ENCODE peak calls at places on chromosomes 13 and 19, in ten cellular contexts. N is body of pancreas, O is A549, F is neural progenitor cell, Y is aorta, D is ovary, G is neuronal stem cell, S is stomach, C is left lung, E is left ventricle myocardium inferior. V is an unnamed sample. For H3K4me1, the result is how much of the 10 kb centered on the place peaks cover.

GRCh38 chr19:28882818-28883217 is 330.1 kb downstream of the UQCRFS1 start:
- DNase-seq in N (no peak), O (no peak), F (peak), Y (no peak), D (no peak), G (no peak), S (no peak), C (no peak), E (no peak), V (no peak)

GRCh38 chr19:1904385-1905070 is 671 bp upstream of the ADAT3 start:
- DNase-seq in N (peak), O (no peak), F (peak), Y (peak), D (no peak), G (peak), S (peak), C (no peak), E (no peak), V (no peak)

GRCh38 chr13:63393112-63393511 is 1977.5 kb upstream of the PCDH20 start:
- DNase-seq in N (no peak), O (peak), F (no peak), Y (no peak), D (no peak), G (no peak), S (no peak), C (no peak), E (no peak), V (no peak)

GRCh38 chr13:62747152-62747551 is 1331.5 kb upstream of the PCDH20 start:
- DNase-seq in N (no peak), O (no peak), F (no peak), Y (no peak), D (no peak), G (no peak), S (no peak), C (no peak), E (no peak), V (no peak)

GRCh38 chr19:36051637-36052036 is 2.4 kb downstream of the THAP8 start:
- DNase-seq in N (no peak), O (no peak), F (no peak), Y (no peak), D (no peak), G (no peak), S (no peak), C (no peak), E (no peak), V (no peak)

GRCh38 chr19:45404557-45405434 is at the start of gene PPP1R13L:
- DNase-seq in N (peak), O (peak), F (peak), Y (peak), D (peak), G (no peak), S (peak), C (peak), E (peak), V (peak)

GRCh38 chr19:3692141-3693029 is 7.9 kb downstream of the PIP5K1C start:
- DNase-seq in N (no peak), O (no peak), F (no peak), Y (peak), D (no peak), G (no peak), S (no peak), C (peak), E (no peak), V (no peak)

GRCh38 chr13:71661921-71662320 is 205.1 kb downstream of the DACH1 start:
- DNase-seq in N (no peak), O (no peak), F (no peak), Y (no peak), D (no peak), G (no peak), S (no peak), C (no peak), E (no peak), V (no peak)

GRCh38 chr19:8451885-8452284 is 7.1 kb downstream of the HNRNPM start:
- DNase-seq in N (no peak), O (peak), F (peak), Y (peak), D (no peak), G (no peak), S (no peak), C (no peak), E (no peak), V (no peak)

GRCh38 chr13:110127986-110128511 is 178.9 kb downstream of the COL4A1 start:
- DNase-seq in N (no peak), O (no peak), F (no peak), Y (no peak), D (no peak), G (no peak), S (no peak), C (no peak), E (no peak), V (no peak)

GRCh38 chr19:52248256-52248655 is 21.1 kb upstream of the ZNF766 start:
- DNase-seq in N (peak), O (no peak), F (peak), Y (peak), D (peak), G (no peak), S (peak), C (no peak), E (peak), V (peak)

GRCh38 chr19:17205237-17206140 is 9.7 kb upstream of the USE1 start:
- DNase-seq in N (peak), O (peak), F (peak), Y (no peak), D (peak), G (no peak), S (peak), C (peak), E (peak), V (peak)

GRCh38 chr13:77715233-77715891 is 17.9 kb downstream of the SLAIN1 start:
- DNase-seq in N (no peak), O (no peak), F (no peak), Y (no peak), D (no peak), G (no peak), S (no peak), C (no peak), E (no peak), V (no peak)

GRCh38 chr19:489418-490196 is 6.7 kb upstream of the MADCAM1 start:
- DNase-seq in N (no peak), O (no peak), F (peak), Y (peak), D (no peak), G (no peak), S (no peak), C (no peak), E (no peak), V (no peak)

GRCh38 chr19:33064778-33065550 is at the start of gene RHPN2:
- DNase-seq in N (peak), O (peak), F (peak), Y (peak), D (peak), G (peak), S (peak), C (peak), E (peak), V (peak)

GRCh38 chr13:83009987-83010386 is 872.3 kb downstream of the SLITRK1 start:
- DNase-seq in N (no peak), O (no peak), F (no peak), Y (no peak), D (no peak), G (no peak), S (no peak), C (no peak), E (no peak), V (no peak)

GRCh38 chr13:74194856-74195255 is 60.7 kb upstream of the KLF12 start:
- DNase-seq in N (no peak), O (no peak), F (no peak), Y (no peak), D (no peak), G (no peak), S (no peak), C (no peak), E (no peak), V (no peak)

GRCh38 chr13:110634558-110634957 is 19.2 kb downstream of the NAXD start:
- DNase-seq in N (no peak), O (peak), F (no peak), Y (no peak), D (no peak), G (no peak), S (no peak), C (peak), E (no peak), V (peak)

GRCh38 chr13:113732961-113733950 is 25.8 kb upstream of the TMEM255B start:
- DNase-seq in N (no peak), O (no peak), F (no peak), Y (peak), D (no peak), G (no peak), S (no peak), C (peak), E (no peak), V (no peak)

GRCh38 chr19:40499320-40499719 is 32.5 kb downstream of the SPTBN4 start:
- DNase-seq in N (no peak), O (no peak), F (no peak), Y (no peak), D (no peak), G (no peak), S (no peak), C (no peak), E (no peak), V (no peak)

GRCh38 chr19:17281391-17282304 is at the start of gene ANKLE1:
- DNase-seq in N (no peak), O (no peak), F (peak), Y (no peak), D (no peak), G (no peak), S (peak), C (peak), E (peak), V (no peak)

GRCh38 chr19:16112778-16113177 is 1.1 kb downstream of the RAB8A start:
- DNase-seq in N (no peak), O (no peak), F (no peak), Y (no peak), D (no peak), G (no peak), S (no peak), C (no peak), E (no peak), V (no peak)

GRCh38 chr13:76812206-76812882 is 73.9 kb downstream of the KCTD12 start:
- DNase-seq in N (peak), O (no peak), F (no peak), Y (peak), D (no peak), G (no peak), S (no peak), C (no peak), E (peak), V (peak)

GRCh38 chr19:8580710-8581281 is 3.6 kb upstream of the MYO1F start:
- DNase-seq in N (peak), O (peak), F (peak), Y (peak), D (peak), G (peak), S (peak), C (peak), E (peak), V (peak)

GRCh38 chr19:890831-891230 is 2.2 kb downstream of the MED16 start:
- DNase-seq in N (no peak), O (no peak), F (no peak), Y (no peak), D (no peak), G (no peak), S (no peak), C (no peak), E (no peak), V (no peak)

GRCh38 chr19:35715981-35716734 is 1.6 kb upstream of the KMT2B start:
- DNase-seq in N (peak), O (peak), F (peak), Y (no peak), D (peak), G (no peak), S (peak), C (peak), E (peak), V (no peak)

GRCh38 chr19:1000095-1000494 is at the start of gene GRIN3B:
- DNase-seq in N (peak), O (peak), F (peak), Y (no peak), D (no peak), G (peak), S (peak), C (peak), E (no peak), V (peak)

GRCh38 chr19:5967994-5968430 is 9.9 kb downstream of the RANBP3 start:
- DNase-seq in N (peak), O (peak), F (peak), Y (peak), D (peak), G (peak), S (peak), C (no peak), E (peak), V (peak)

GRCh38 chr19:58409010-58409790 is 751 bp downstream of the ZNF584 start:
- DNase-seq in N (no peak), O (peak), F (peak), Y (peak), D (peak), G (no peak), S (no peak), C (no peak), E (no peak), V (peak)

GRCh38 chr13:34430294-34430693 is 511.8 kb upstream of the NBEA start:
- DNase-seq in N (no peak), O (no peak), F (no peak), Y (no peak), D (no peak), G (no peak), S (no peak), C (no peak), E (no peak), V (no peak)

GRCh38 chr13:51020600-51020999 is 90.5 kb downstream of the C13orf42 start:
- DNase-seq in N (no peak), O (no peak), F (no peak), Y (no peak), D (no peak), G (no peak), S (no peak), C (no peak), E (no peak), V (no peak)

GRCh38 chr19:29564574-29565005 is 38.8 kb downstream of the VSTM2B start:
- DNase-seq in N (peak), O (no peak), F (no peak), Y (no peak), D (no peak), G (no peak), S (no peak), C (no peak), E (no peak), V (no peak)

GRCh38 chr19:28067882-28068281 is 1145.1 kb downstream of the UQCRFS1 start:
- DNase-seq in N (no peak), O (no peak), F (no peak), Y (no peak), D (no peak), G (no peak), S (no peak), C (no peak), E (no peak), V (no peak)

GRCh38 chr13:76976488-76976887 is 15.4 kb upstream of the CLN5 start:
- DNase-seq in N (no peak), O (no peak), F (no peak), Y (no peak), D (no peak), G (no peak), S (no peak), C (no peak), E (no peak), V (no peak)

GRCh38 chr19:10278935-10279334 is 7.8 kb upstream of the ICAM4 start:
- DNase-seq in N (no peak), O (no peak), F (no peak), Y (no peak), D (no peak), G (no peak), S (no peak), C (no peak), E (no peak), V (no peak)

GRCh38 chr13:113239986-113240385 is 30.6 kb downstream of the CUL4A start:
- DNase-seq in N (no peak), O (no peak), F (no peak), Y (no peak), D (no peak), G (no peak), S (no peak), C (no peak), E (no peak), V (no peak)

GRCh38 chr13:76012091-76012721 is 376.1 kb downstream of the LMO7 start:
- DNase-seq in N (no peak), O (peak), F (no peak), Y (no peak), D (no peak), G (no peak), S (no peak), C (no peak), E (no peak), V (no peak)

GRCh38 chr13:49792550-49793324 is at the start of gene KPNA3:
- DNase-seq in N (peak), O (peak), F (peak), Y (peak), D (peak), G (peak), S (peak), C (peak), E (peak), V (peak)

GRCh38 chr13:49786609-49787008 is 5.9 kb downstream of the KPNA3 start:
- DNase-seq in N (no peak), O (no peak), F (no peak), Y (no peak), D (no peak), G (no peak), S (no peak), C (no peak), E (no peak), V (no peak)

GRCh38 chr13:49789961-49790360 is 2.5 kb downstream of the KPNA3 start:
- DNase-seq in N (no peak), O (no peak), F (no peak), Y (no peak), D (no peak), G (no peak), S (no peak), C (no peak), E (no peak), V (no peak)

GRCh38 chr13:49791214-49791752 is 1.2 kb downstream of the KPNA3 start:
- DNase-seq in N (peak), O (peak), F (peak), Y (no peak), D (no peak), G (no peak), S (no peak), C (no peak), E (no peak), V (peak)

GRCh38 chr13:49791753-49792549 is 531 bp downstream of the KPNA3 start:
- DNase-seq in N (peak), O (peak), F (peak), Y (peak), D (peak), G (peak), S (peak), C (peak), E (no peak), V (peak)
- H3K4me1 ChIP-seq in N (under half), O (under half), F (under half), Y (under half), D (under half), G (under half), S (under half), C (under half), E (under half), V (under half)

DNA sequence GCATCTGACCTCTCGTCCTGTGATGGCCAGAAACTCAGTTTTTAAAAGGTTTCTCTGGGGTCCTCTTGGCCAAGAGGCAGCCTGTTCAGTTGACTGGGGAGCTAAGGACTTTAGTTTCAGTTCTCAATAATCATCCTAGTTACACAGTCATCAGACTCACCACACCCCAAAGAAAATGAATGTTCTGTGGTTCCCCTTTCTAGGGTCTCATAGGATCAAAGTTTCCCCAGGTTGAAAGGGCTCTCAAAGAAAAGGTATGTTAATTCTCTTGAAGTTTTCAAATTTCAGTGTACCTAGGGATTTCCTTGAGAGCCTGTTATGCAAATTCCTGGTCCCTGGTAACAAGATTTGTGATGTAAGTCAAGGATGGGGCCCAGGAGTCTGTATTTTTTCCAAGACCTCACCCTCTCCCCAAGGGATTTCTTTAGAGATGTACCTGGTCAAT is 94.9 kb downstream of the FAM216B start:
- DNase-seq in N (no peak), O (no peak), F (no peak), Y (no peak), D (peak), G (no peak), S (no peak), C (no peak), E (no peak), V (no peak)
- H3K27ac ChIP-seq in N (no peak), O (no peak), F (no peak), Y (no peak), D (no peak), G (no peak), S (no peak), C (no peak), E (no peak), V (no peak)

GRCh38 chr13:98109226-98109625 is 33.7 kb upstream of the FARP1 start:
- DNase-seq in N (no peak), O (no peak), F (no peak), Y (no peak), D (no peak), G (no peak), S (no peak), C (no peak), E (no peak), V (no peak)
- H3K4me1 ChIP-seq in N (under half), O (under half), F (under half), Y (under half), D (under half), G (under half), S (under half), C (under half), E (under half), V (under half)

DNA sequence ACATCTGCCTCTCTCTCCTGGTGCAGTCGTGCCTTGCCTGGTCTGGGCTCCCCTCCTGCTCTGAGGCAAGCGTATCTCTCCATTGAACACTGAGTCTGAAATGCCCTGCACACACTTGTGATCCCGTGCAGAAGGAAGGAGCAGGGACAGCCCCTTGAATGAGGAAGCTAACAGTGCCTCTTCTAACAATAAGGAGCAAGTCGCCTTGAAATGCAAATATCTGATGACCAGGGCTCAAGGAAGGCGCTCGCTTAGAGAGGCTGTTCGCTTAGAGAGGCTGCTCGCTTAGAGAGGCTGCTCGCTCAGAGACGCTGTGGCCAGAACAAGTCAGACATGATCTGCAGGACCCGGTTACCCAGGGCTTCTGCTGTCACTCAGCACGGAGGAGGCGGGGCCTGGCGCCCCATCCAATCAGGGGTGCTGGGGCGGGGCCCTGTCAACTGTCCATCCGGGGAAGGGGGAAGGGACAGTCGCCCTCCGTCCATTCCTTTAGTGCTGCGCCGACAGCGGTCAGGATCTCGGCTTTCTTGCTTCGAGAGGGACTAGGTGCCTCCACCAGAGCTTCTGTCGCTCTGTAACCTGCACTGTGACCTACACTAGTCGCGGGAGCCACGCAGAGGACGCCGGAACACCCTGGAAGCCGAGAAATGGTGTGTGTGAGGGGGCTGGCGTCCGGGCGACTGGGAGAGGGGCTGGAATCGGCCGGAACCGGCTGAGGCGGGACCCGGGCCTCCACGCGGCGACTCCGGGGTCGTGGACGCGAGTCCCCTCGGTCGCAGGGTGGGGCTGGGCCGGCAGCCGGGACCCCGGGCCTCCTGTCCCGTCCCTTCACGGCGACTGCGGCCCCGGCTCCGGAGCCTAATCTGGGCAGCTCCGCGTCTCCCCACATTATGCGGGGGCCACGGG is at the start of gene ZNF440:
- DNase-seq in N (peak), O (no peak), F (peak), Y (peak), D (peak), G (peak), S (peak), C (peak), E (peak), V (peak)
- H3K27ac ChIP-seq in N (peak), O (no peak), F (peak), Y (peak), D (peak), G (peak), S (peak), C (peak), E (peak), V (peak)